ENCODE peak calls at places on chromosomes 16 and 17, in five cellular contexts. T is WERI-Rb-1, W is NCI-H1105 treated with DMSO at 0.1 percent for 48 hours, H is SW480, N is LHCN-M2. L is an unnamed sample.
A peak's percentile ranks its signal among the peaks of the same experiment; 100 is the strongest.

GRCh38 chr16:82317411-82318168 is 147.6 kb upstream of the MPHOSPH6 start:
- DNase-seq in T (no peak), W (no peak), H (no peak), N (peak; percentile 1), L (no peak)

GRCh38 chr17:81188491-81188840 is 22.4 kb upstream of the AATK start:
- DNase-seq in T (no peak), W (no peak), H (no peak), N (no peak), L (no peak)

GRCh38 chr16:84650062-84650991 is 2.0 kb downstream of the KLHL36 start:
- DNase-seq in T (no peak), W (no peak), H (no peak), N (no peak), L (no peak)

GRCh38 chr16:6629110-6629509 is 703.5 kb upstream of the RBFOX1 start:
- DNase-seq in T (no peak), W (no peak), H (no peak), N (no peak), L (no peak)

GRCh38 chr17:282000-282911 is 70.4 kb downstream of the RPH3AL start:
- DNase-seq in T (no peak), W (no peak), H (no peak), N (no peak), L (no peak)

GRCh38 chr16:11677451-11677951 is 9.2 kb downstream of the SNN start:
- DNase-seq in T (no peak), W (no peak), H (no peak), N (peak; percentile 49), L (no peak)

GRCh38 chr16:2963074-2963610 is 933 bp upstream of the KREMEN2 start:
- DNase-seq in T (peak; percentile 53), W (no peak), H (no peak), N (no peak), L (no peak)

GRCh38 chr16:84448444-84448843 is 56.0 kb downstream of the MEAK7 start:
- DNase-seq in T (no peak), W (no peak), H (no peak), N (no peak), L (no peak)

GRCh38 chr17:6508519-6509294 is 47.6 kb downstream of the PITPNM3 start:
- DNase-seq in T (peak; percentile 75), W (no peak), H (no peak), N (peak; percentile 35), L (peak; percentile 30)

GRCh38 chr16:1712791-1713261 is 6.8 kb downstream of the MAPK8IP3 start:
- DNase-seq in T (peak; percentile 77), W (no peak), H (no peak), N (no peak), L (no peak)

GRCh38 chr17:82334204-82334621 is 647 bp upstream of the SECTM1 start:
- DNase-seq in T (no peak), W (no peak), H (no peak), N (no peak), L (peak; percentile 48)

GRCh38 chr17:77286641-77287431 is 146.1 kb downstream of the SEC14L1 start:
- DNase-seq in T (peak; percentile 62), W (peak; percentile 67), H (peak; percentile 92), N (peak; percentile 83), L (no peak)

GRCh38 chr16:88497561-88498420 is 44.7 kb downstream of the ZFPM1 start:
- DNase-seq in T (no peak), W (no peak), H (no peak), N (no peak), L (no peak)

GRCh38 chr17:81189670-81190530 is 23.9 kb upstream of the AATK start:
- DNase-seq in T (peak; percentile 79), W (no peak), H (no peak), N (no peak), L (peak; percentile 58)

GRCh38 chr16:66408181-66409048 is 18.7 kb upstream of the BEAN1 start:
- DNase-seq in T (no peak), W (no peak), H (peak; percentile 47), N (peak; percentile 72), L (no peak)

GRCh38 chr17:5527647-5528250 is 41.4 kb downstream of the MIS12 start:
- DNase-seq in T (no peak), W (no peak), H (no peak), N (no peak), L (no peak)

GRCh38 chr17:57379237-57380054 is 123.1 kb downstream of the MSI2 start:
- DNase-seq in T (no peak), W (no peak), H (no peak), N (peak; percentile 69), L (peak; percentile 55)

GRCh38 chr17:53137919-53138318 is 684.8 kb upstream of the KIF2B start:
- DNase-seq in T (no peak), W (no peak), H (no peak), N (no peak), L (no peak)

GRCh38 chr17:80349437-80350160 is 65.4 kb upstream of the ENDOV start:
- DNase-seq in T (no peak), W (no peak), H (no peak), N (no peak), L (no peak)

GRCh38 chr16:56789360-56789759 is 59.4 kb downstream of the NUP93 start:
- DNase-seq in T (peak; percentile 67), W (peak; percentile 54), H (peak; percentile 61), N (peak; percentile 58), L (no peak)

GRCh38 chr16:7505495-7505894 is 172.8 kb downstream of the RBFOX1 start:
- DNase-seq in T (no peak), W (no peak), H (no peak), N (no peak), L (no peak)

GRCh38 chr17:49227436-49228261 is 2.9 kb downstream of the PHOSPHO1 start:
- DNase-seq in T (peak; percentile 93), W (peak; percentile 48), H (peak; percentile 69), N (peak; percentile 50), L (peak; percentile 89)

GRCh38 chr17:4658478-4659305 is 17.2 kb upstream of the ALOX15 start:
- DNase-seq in T (no peak), W (no peak), H (peak; percentile 25), N (no peak), L (no peak)

GRCh38 chr17:75689441-75689873 is 22.3 kb downstream of the SAP30BP start:
- DNase-seq in T (no peak), W (no peak), H (peak; percentile 48), N (no peak), L (no peak)

GRCh38 chr17:4199818-4200402 is 56.9 kb downstream of the CYB5D2 start:
- DNase-seq in T (no peak), W (peak; percentile 55), H (peak; percentile 30), N (peak; percentile 34), L (peak; percentile 58)

GRCh38 chr16:57473906-57474305 is 11.4 kb downstream of the POLR2C start:
- DNase-seq in T (no peak), W (no peak), H (no peak), N (no peak), L (no peak)

GRCh38 chr17:50425682-50426471 is at the start of gene ACSF2:
- DNase-seq in T (peak; percentile 66), W (peak; percentile 37), H (peak; percentile 27), N (peak; percentile 43), L (peak; percentile 83)

GRCh38 chr16:19186403-19186802 is 18.4 kb downstream of the SYT17 start:
- DNase-seq in T (no peak), W (no peak), H (no peak), N (no peak), L (no peak)

GRCh38 chr17:13415877-13416416 is 185.8 kb downstream of the HS3ST3A1 start:
- DNase-seq in T (no peak), W (peak; percentile 74), H (peak; percentile 53), N (no peak), L (no peak)

GRCh38 chr16:68200120-68200783 is 35.7 kb downstream of the ESRP2 start:
- DNase-seq in T (no peak), W (no peak), H (no peak), N (peak; percentile 26), L (no peak)

GRCh38 chr16:77462894-77463293 is 28.1 kb upstream of the ADAMTS18 start:
- DNase-seq in T (no peak), W (no peak), H (no peak), N (no peak), L (no peak)

GRCh38 chr16:53372942-53373871 is 61.1 kb upstream of the RBL2 start:
- DNase-seq in T (no peak), W (no peak), H (peak; percentile 80), N (no peak), L (peak; percentile 60)

GRCh38 chr16:48503779-48504178 is 106.2 kb downstream of the N4BP1 start:
- DNase-seq in T (no peak), W (no peak), H (no peak), N (no peak), L (no peak)

GRCh38 chr16:28175715-28176114 is 36.0 kb downstream of the XPO6 start:
- DNase-seq in T (no peak), W (no peak), H (no peak), N (no peak), L (no peak)

GRCh38 chr16:73879621-73880020 is 417.0 kb upstream of the PSMD7 start:
- DNase-seq in T (no peak), W (no peak), H (no peak), N (no peak), L (no peak)

GRCh38 chr16:29757950-29758466 is 12.2 kb upstream of the C16orf54 start:
- DNase-seq in T (no peak), W (no peak), H (no peak), N (no peak), L (no peak)

GRCh38 chr17:56029980-56030624 is 123.2 kb upstream of the ANKFN1 start:
- DNase-seq in T (peak; percentile 29), W (no peak), H (no peak), N (no peak), L (no peak)